ENCODE peak calls at places on chromosomes 5 and 9, in four cellular contexts. B is H1, G is K562, O is HepG2. P is an unnamed sample.

GRCh38 chr5:111945535-111945934 is 188.5 kb upstream of the NREP start:
- DNase-seq in B (no peak), G (no peak), O (no peak), P (no peak)

GRCh38 chr9:129473523-129474244 is 147.2 kb downstream of the C9orf50 start:
- DNase-seq in B (no peak), G (no peak), O (no peak), P (no peak)

GRCh38 chr5:77993799-77994318 is 217.7 kb upstream of the TBCA start:
- DNase-seq in B (no peak), G (no peak), O (no peak), P (no peak)

GRCh38 chr5:139955616-139956283 is 87.3 kb downstream of the NRG2 start:
- DNase-seq in B (no peak), G (peak; percentile 52), O (no peak), P (no peak)

GRCh38 chr5:124263680-124264491 is 482.6 kb downstream of the ZNF608 start:
- DNase-seq in B (peak; percentile 51), G (no peak), O (no peak), P (no peak)

GRCh38 chr5:115389799-115390382 is 93.4 kb upstream of the CCDC112 start:
- DNase-seq in B (peak; percentile 65), G (no peak), O (no peak), P (peak; percentile 21)

GRCh38 chr9:100739208-100739607 is 161.3 kb downstream of the CAVIN4 start:
- DNase-seq in B (no peak), G (no peak), O (no peak), P (no peak)

GRCh38 chr5:101942321-101942882 is 353.7 kb downstream of the SLCO4C1 start:
- DNase-seq in B (peak; percentile 59), G (no peak), O (peak; percentile 27), P (peak; percentile 45)

GRCh38 chr9:131266301-131267229 is 9.7 kb downstream of the FAM78A start:
- DNase-seq in B (no peak), G (peak; percentile 66), O (no peak), P (no peak)

GRCh38 chr5:33470544-33470943 is 29.8 kb downstream of the TARS1 start:
- DNase-seq in B (no peak), G (no peak), O (peak; percentile 16), P (peak; percentile 45)

GRCh38 chr9:105103776-105104175 is 140.7 kb upstream of the SLC44A1 start:
- DNase-seq in B (no peak), G (no peak), O (no peak), P (no peak)

GRCh38 chr5:61809651-61810050 is 477.6 kb downstream of the ZSWIM6 start:
- DNase-seq in B (no peak), G (no peak), O (no peak), P (no peak)

GRCh38 chr9:129176786-129177442 is 1.1 kb downstream of the IER5L start:
- DNase-seq in B (peak; percentile 64), G (no peak), O (no peak), P (no peak)

GRCh38 chr9:130906727-130907416 is 10.3 kb upstream of the QRFP start:
- DNase-seq in B (no peak), G (peak; percentile 69), O (no peak), P (no peak)

DNA sequence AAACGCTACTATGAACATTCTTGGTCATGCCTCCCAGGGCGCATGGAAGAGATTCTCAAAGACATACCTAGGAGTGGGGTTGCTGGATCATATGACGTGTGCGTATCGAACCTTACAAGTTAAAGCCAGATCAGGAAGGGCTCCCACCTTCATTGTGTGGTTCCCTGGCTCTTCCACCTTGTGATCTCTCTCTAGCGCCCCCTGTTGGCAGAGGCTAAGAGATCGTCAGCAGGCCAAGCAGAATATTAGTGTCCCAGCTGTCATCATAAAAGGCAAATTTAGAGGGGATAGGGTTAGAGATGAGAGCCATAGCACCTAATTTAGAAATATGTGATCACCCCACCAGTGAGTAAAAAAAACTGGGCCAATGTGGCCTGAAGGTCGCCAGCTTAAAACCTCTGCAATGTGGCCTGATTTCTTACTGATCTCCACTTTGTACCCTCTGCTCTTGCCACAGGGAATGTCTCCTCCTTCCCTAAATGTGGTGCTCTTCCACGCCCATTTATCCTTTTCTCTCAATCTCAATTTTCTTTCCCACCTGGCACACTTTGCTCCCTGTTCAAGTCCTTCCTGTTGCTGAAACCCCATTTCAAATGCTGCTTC is 91.7 kb upstream of the SHB start:
- DNase-seq in B (peak; percentile 87), G (peak; percentile 89), O (peak; percentile 57), P (peak; percentile 56)
- TF ChIP-seq CHD2 in B (no peak), G (no peak), O (no peak), P (no peak)

DNA sequence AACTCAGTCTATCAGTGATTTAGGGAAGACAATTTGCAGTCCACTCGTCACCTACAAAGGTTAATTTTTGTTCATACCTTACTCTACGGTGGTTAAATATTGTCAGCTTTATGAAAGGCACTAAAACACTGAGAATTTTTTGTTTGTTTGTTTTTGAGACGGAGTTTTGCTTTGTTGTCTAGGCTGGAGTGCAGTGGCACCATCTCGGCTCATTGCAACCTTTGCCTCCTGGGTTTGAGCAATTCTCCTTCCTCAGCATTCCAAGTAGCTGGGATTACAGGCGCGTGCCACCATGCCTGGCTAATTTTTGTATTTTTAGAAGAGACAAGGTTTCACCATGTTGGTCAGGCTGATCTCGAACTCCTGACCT is 26.4 kb upstream of the TXN start:
- DNase-seq in B (no peak), G (no peak), O (no peak), P (no peak)
- TF ChIP-seq RNF2 in B (no peak), G (no peak), O (no peak), P (no peak)

DNA sequence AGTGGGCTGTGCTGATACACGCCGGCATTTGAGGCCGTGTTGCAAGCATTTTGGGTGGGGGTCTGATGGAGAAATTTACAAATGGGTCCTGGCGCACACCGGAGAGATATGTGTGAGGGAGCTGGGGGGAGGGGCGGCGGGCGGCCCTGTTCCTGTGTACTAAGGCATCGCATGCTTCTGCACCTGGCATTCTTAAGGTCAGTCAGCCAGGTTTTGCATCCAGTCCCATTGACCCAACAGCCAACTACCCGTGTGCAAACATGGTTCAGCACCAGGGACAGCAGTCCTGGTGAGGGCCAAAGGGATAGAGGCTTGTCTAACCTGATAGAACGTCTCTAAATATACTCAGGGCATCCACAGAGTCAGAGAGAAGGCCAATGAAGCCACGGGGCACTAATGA is 839 bp downstream of the GABRG2 start:
- DNase-seq in B (peak; percentile 88), G (no peak), O (peak; percentile 40), P (no peak)
- TF ChIP-seq CHD2 in B (peak; percentile 9), G (no peak), O (no peak), P (no peak)

GRCh38 chr9:21901538-21901937 is 92.7 kb downstream of the CDKN2A start:
- DNase-seq in B (no peak), G (no peak), O (no peak), P (no peak)

GRCh38 chr9:21904776-21905175 is 89.4 kb downstream of the CDKN2A start:
- DNase-seq in B (no peak), G (no peak), O (no peak), P (no peak)

GRCh38 chr9:21902112-21902511 is 92.1 kb downstream of the CDKN2A start:
- DNase-seq in B (no peak), G (no peak), O (no peak), P (no peak)

GRCh38 chr9:21904371-21904770 is 89.8 kb downstream of the CDKN2A start:
- DNase-seq in B (no peak), G (no peak), O (no peak), P (no peak)

DNA sequence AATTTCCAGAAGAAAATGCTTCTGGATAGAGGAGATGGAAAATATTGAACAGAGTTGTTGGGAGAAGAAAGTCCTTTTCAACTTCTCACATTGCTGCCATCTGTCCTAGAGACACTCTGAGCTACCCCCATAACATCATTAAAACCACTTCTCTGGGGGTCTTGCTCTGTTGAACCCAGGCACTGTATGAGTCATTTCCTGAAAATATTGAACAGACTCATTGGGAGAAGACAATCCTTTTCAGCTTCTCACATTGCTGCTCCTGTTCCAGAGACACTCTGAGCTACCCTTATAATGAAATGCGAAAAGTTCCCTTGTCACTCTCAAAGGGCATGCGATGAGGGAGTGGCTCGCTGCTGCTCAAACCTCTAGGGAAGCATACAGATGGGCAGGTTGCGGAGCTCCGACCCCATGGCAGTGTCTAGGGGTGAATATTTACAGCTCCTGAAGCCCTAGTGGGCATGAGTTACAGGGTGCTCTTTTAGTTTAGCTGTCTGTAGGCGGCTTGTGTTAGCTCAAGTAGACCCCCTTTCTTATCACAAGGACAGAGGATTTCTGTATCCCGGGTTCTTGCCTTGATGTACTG is 90.7 kb downstream of the CDKN2A start:
- DNase-seq in B (no peak), G (no peak), O (no peak), P (no peak)
- TF ChIP-seq RNF2 in B (no peak), G (no peak), O (no peak), P (no peak)

GRCh38 chr9:16743375-16743774 is 127.1 kb downstream of the BNC2 start:
- DNase-seq in B (no peak), G (no peak), O (no peak), P (no peak)

GRCh38 chr9:16744386-16744785 is 126.1 kb downstream of the BNC2 start:
- DNase-seq in B (no peak), G (no peak), O (no peak), P (no peak)
- TF ChIP-seq CHD2 in B (no peak), G (no peak), O (no peak), P (no peak)

DNA sequence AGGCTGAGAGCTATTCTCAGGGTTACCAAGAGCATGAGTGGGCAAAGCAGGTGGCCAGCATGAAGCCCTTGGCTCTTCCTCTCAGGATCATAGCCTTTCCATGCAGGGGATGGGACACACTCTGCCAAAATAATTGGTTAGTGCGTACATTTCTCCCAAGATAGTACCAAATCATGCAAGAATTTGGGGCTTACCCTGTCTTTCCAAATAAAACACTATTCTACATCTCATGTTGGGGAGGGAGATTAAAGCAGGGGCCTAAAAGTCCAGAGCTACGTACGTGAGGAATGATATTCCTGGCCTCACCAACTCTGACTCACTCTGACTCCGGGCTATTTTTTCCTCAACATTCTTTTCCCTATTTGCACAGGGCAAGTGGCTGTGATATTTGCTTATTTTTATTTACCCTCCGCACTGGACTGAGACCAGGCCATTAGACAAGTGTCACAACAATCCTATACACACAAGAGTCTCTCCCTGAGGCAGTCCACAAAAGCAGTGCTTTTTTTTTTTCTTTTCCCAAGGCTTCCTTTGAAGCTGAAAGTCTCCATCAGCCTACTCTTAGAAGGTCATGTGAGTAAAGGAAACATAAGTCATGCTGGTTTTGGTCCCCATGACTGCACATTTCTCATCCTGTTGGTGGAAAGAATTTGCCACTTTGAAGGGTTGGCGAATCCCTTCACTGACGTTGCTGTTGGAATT is 40.1 kb downstream of the TMEM252 start:
- DNase-seq in B (no peak), G (no peak), O (peak; percentile 43), P (peak; percentile 80)
- TF ChIP-seq RNF2 in B (no peak), G (no peak), O (no peak), P (no peak)

GRCh38 chr9:14251146-14252071 is 62.5 kb downstream of the NFIB start:
- DNase-seq in B (no peak), G (no peak), O (peak; percentile 50), P (peak; percentile 55)
- TF ChIP-seq CHD2 in B (no peak), G (no peak), O (no peak), P (no peak)

DNA sequence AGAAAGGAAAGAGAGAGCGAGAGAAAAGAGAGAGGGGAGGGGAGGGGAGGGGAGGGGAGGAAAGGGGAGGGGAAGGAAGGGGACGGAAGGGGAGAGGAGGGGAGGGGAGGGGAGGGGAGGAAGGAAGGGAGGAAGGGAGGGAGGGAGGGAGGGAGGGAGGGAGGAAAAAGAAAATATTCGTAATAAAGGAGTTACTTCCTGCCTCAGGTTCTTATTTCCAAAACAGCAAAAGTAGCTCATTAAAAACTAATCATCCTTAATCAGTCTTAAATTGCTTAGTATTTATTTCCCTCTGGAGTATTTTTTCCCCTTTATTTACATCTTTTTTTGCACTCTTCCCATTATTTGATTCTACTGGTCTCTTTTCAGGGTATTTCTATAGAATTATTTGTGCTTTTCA is 162.3 kb downstream of the FANCC start:
- DNase-seq in B (no peak), G (no peak), O (no peak), P (no peak)
- TF ChIP-seq RNF2 in B (no peak), G (no peak), O (no peak), P (no peak)